ENCODE peak calls at places on chromosome 18, in eight cellular contexts. One of them, this sample, is unnamed.

GRCh38 chr18:48136544-48137353 is 206.3 kb upstream of the SMAD2 start:
- DNase-seq in spleen: peak; percentile 70
- DNase-seq in tibial nerve: no peak
- DNase-seq in CD4-positive, alpha-beta T cell: no peak
- DNase-seq in prostate gland: peak; percentile 40
- DNase-seq in left ventricle myocardium inferior: no peak
- DNase-seq in body of pancreas: peak; percentile 39
- DNase-seq in SJSA1: no peak
- DNase-seq in this sample: no peak

GRCh38 chr18:22428672-22429071 is 11.0 kb upstream of the CTAGE1 start:
- DNase-seq in tibial nerve: no peak
- DNase-seq in SJSA1: no peak
- DNase-seq in spleen: no peak
- DNase-seq in body of pancreas: no peak
- DNase-seq in left ventricle myocardium inferior: no peak
- DNase-seq in prostate gland: no peak
- DNase-seq in CD4-positive, alpha-beta T cell: no peak
- DNase-seq in this sample: no peak

GRCh38 chr18:54726143-54726542 is 102.1 kb upstream of the RAB27B start:
- DNase-seq in left ventricle myocardium inferior: no peak
- DNase-seq in CD4-positive, alpha-beta T cell: no peak
- DNase-seq in SJSA1: no peak
- DNase-seq in tibial nerve: no peak
- DNase-seq in body of pancreas: no peak
- DNase-seq in prostate gland: no peak
- DNase-seq in spleen: no peak
- DNase-seq in this sample: no peak

GRCh38 chr18:54532222-54532621 is 58.8 kb upstream of the DYNAP start:
- DNase-seq in left ventricle myocardium inferior: no peak
- DNase-seq in CD4-positive, alpha-beta T cell: no peak
- DNase-seq in tibial nerve: no peak
- DNase-seq in prostate gland: no peak
- DNase-seq in SJSA1: no peak
- DNase-seq in spleen: no peak
- DNase-seq in body of pancreas: no peak
- DNase-seq in this sample: no peak

GRCh38 chr18:72460210-72460680 is 83.9 kb downstream of the CBLN2 start:
- DNase-seq in tibial nerve: no peak
- DNase-seq in prostate gland: no peak
- DNase-seq in CD4-positive, alpha-beta T cell: no peak
- DNase-seq in spleen: no peak
- DNase-seq in body of pancreas: no peak
- DNase-seq in left ventricle myocardium inferior: no peak
- DNase-seq in SJSA1: no peak
- DNase-seq in this sample: no peak

GRCh38 chr18:68440433-68440832 is 274.5 kb downstream of the TMX3 start:
- DNase-seq in left ventricle myocardium inferior: no peak
- DNase-seq in CD4-positive, alpha-beta T cell: no peak
- DNase-seq in tibial nerve: no peak
- DNase-seq in prostate gland: no peak
- DNase-seq in SJSA1: no peak
- DNase-seq in spleen: no peak
- DNase-seq in body of pancreas: peak; percentile 5
- DNase-seq in this sample: no peak

GRCh38 chr18:68623342-68623741 is 91.6 kb downstream of the TMX3 start:
- DNase-seq in tibial nerve: no peak
- DNase-seq in prostate gland: peak; percentile 22
- DNase-seq in body of pancreas: peak; percentile 38
- DNase-seq in SJSA1: no peak
- DNase-seq in left ventricle myocardium inferior: no peak
- DNase-seq in CD4-positive, alpha-beta T cell: no peak
- DNase-seq in spleen: no peak
- DNase-seq in this sample: peak; percentile 13

GRCh38 chr18:9825571-9826073 is 60.2 kb upstream of the TXNDC2 start:
- DNase-seq in prostate gland: peak; percentile 71
- DNase-seq in left ventricle myocardium inferior: no peak
- DNase-seq in spleen: no peak
- DNase-seq in tibial nerve: no peak
- DNase-seq in body of pancreas: peak; percentile 79
- DNase-seq in SJSA1: peak; percentile 67
- DNase-seq in CD4-positive, alpha-beta T cell: no peak
- DNase-seq in this sample: no peak

GRCh38 chr18:5895886-5896740 is 791 bp upstream of the TMEM200C start:
- DNase-seq in CD4-positive, alpha-beta T cell: no peak
- DNase-seq in prostate gland: no peak
- DNase-seq in body of pancreas: peak; percentile 5
- DNase-seq in left ventricle myocardium inferior: peak; percentile 18
- DNase-seq in SJSA1: peak; percentile 74
- DNase-seq in tibial nerve: no peak
- DNase-seq in spleen: peak; percentile 75
- DNase-seq in this sample: no peak

GRCh38 chr18:28147674-28148171 is 29.2 kb downstream of the CDH2 start:
- DNase-seq in body of pancreas: no peak
- DNase-seq in left ventricle myocardium inferior: no peak
- DNase-seq in spleen: no peak
- DNase-seq in prostate gland: no peak
- DNase-seq in CD4-positive, alpha-beta T cell: no peak
- DNase-seq in SJSA1: no peak
- DNase-seq in tibial nerve: no peak
- DNase-seq in this sample: no peak

GRCh38 chr18:48037481-48038271 is 107.2 kb upstream of the SMAD2 start:
- DNase-seq in SJSA1: no peak
- DNase-seq in tibial nerve: no peak
- DNase-seq in CD4-positive, alpha-beta T cell: no peak
- DNase-seq in body of pancreas: peak; percentile 43
- DNase-seq in left ventricle myocardium inferior: peak; percentile 42
- DNase-seq in spleen: peak; percentile 76
- DNase-seq in prostate gland: no peak
- DNase-seq in this sample: no peak

GRCh38 chr18:23784811-23785245 is 95.6 kb downstream of the LAMA3 start:
- DNase-seq in tibial nerve: no peak
- DNase-seq in CD4-positive, alpha-beta T cell: no peak
- DNase-seq in left ventricle myocardium inferior: no peak
- DNase-seq in prostate gland: no peak
- DNase-seq in SJSA1: no peak
- DNase-seq in body of pancreas: no peak
- DNase-seq in spleen: no peak
- DNase-seq in this sample: no peak

GRCh38 chr18:74623047-74623816 is 25.6 kb downstream of the ZNF407 start:
- DNase-seq in tibial nerve: no peak
- DNase-seq in prostate gland: no peak
- DNase-seq in spleen: no peak
- DNase-seq in body of pancreas: no peak
- DNase-seq in SJSA1: no peak
- DNase-seq in CD4-positive, alpha-beta T cell: peak; percentile 39
- DNase-seq in left ventricle myocardium inferior: no peak
- DNase-seq in this sample: no peak

GRCh38 chr18:54296017-54296416 is 26.7 kb downstream of the POLI start:
- DNase-seq in tibial nerve: no peak
- DNase-seq in CD4-positive, alpha-beta T cell: no peak
- DNase-seq in SJSA1: no peak
- DNase-seq in body of pancreas: no peak
- DNase-seq in prostate gland: no peak
- DNase-seq in spleen: no peak
- DNase-seq in left ventricle myocardium inferior: no peak
- DNase-seq in this sample: no peak

GRCh38 chr18:1094408-1094807 is 189.7 kb downstream of the ADCYAP1 start:
- DNase-seq in prostate gland: no peak
- DNase-seq in spleen: no peak
- DNase-seq in tibial nerve: no peak
- DNase-seq in body of pancreas: no peak
- DNase-seq in CD4-positive, alpha-beta T cell: no peak
- DNase-seq in left ventricle myocardium inferior: no peak
- DNase-seq in SJSA1: no peak
- DNase-seq in this sample: no peak

GRCh38 chr18:22346342-22346967 is 71.3 kb downstream of the CTAGE1 start:
- DNase-seq in body of pancreas: peak; percentile 64
- DNase-seq in prostate gland: peak; percentile 28
- DNase-seq in SJSA1: no peak
- DNase-seq in CD4-positive, alpha-beta T cell: no peak
- DNase-seq in tibial nerve: no peak
- DNase-seq in spleen: no peak
- DNase-seq in left ventricle myocardium inferior: peak; percentile 63
- DNase-seq in this sample: no peak

GRCh38 chr18:56770097-56770496 is 118.9 kb downstream of the WDR7 start:
- DNase-seq in spleen: no peak
- DNase-seq in CD4-positive, alpha-beta T cell: no peak
- DNase-seq in SJSA1: no peak
- DNase-seq in tibial nerve: no peak
- DNase-seq in left ventricle myocardium inferior: no peak
- DNase-seq in prostate gland: no peak
- DNase-seq in body of pancreas: no peak
- DNase-seq in this sample: no peak

GRCh38 chr18:8397034-8397433 is 212.2 kb upstream of the RAB12 start:
- DNase-seq in prostate gland: no peak
- DNase-seq in SJSA1: no peak
- DNase-seq in body of pancreas: no peak
- DNase-seq in tibial nerve: no peak
- DNase-seq in left ventricle myocardium inferior: no peak
- DNase-seq in CD4-positive, alpha-beta T cell: no peak
- DNase-seq in spleen: no peak
- DNase-seq in this sample: no peak

GRCh38 chr18:61595615-61596014 is 262.4 kb downstream of the CDH20 start:
- DNase-seq in CD4-positive, alpha-beta T cell: no peak
- DNase-seq in SJSA1: no peak
- DNase-seq in left ventricle myocardium inferior: no peak
- DNase-seq in tibial nerve: no peak
- DNase-seq in prostate gland: no peak
- DNase-seq in spleen: no peak
- DNase-seq in body of pancreas: no peak
- DNase-seq in this sample: no peak

GRCh38 chr18:60982958-60983357 is 350.3 kb upstream of the CDH20 start:
- DNase-seq in prostate gland: no peak
- DNase-seq in tibial nerve: no peak
- DNase-seq in spleen: no peak
- DNase-seq in SJSA1: no peak
- DNase-seq in CD4-positive, alpha-beta T cell: no peak
- DNase-seq in body of pancreas: no peak
- DNase-seq in left ventricle myocardium inferior: no peak
- DNase-seq in this sample: no peak

GRCh38 chr18:9404565-9405060 is 70.0 kb downstream of the TWSG1 start:
- DNase-seq in body of pancreas: no peak
- DNase-seq in prostate gland: no peak
- DNase-seq in SJSA1: no peak
- DNase-seq in tibial nerve: no peak
- DNase-seq in CD4-positive, alpha-beta T cell: no peak
- DNase-seq in left ventricle myocardium inferior: no peak
- DNase-seq in spleen: peak; percentile 84
- DNase-seq in this sample: no peak

GRCh38 chr18:75923169-75923568 is 495.7 kb upstream of the SMIM21 start:
- DNase-seq in prostate gland: peak; percentile 87
- DNase-seq in left ventricle myocardium inferior: peak; percentile 75
- DNase-seq in body of pancreas: peak; percentile 89
- DNase-seq in spleen: no peak
- DNase-seq in CD4-positive, alpha-beta T cell: no peak
- DNase-seq in SJSA1: peak; percentile 50
- DNase-seq in tibial nerve: peak; percentile 20
- DNase-seq in this sample: no peak

GRCh38 chr18:78717766-78718150 is 261.9 kb upstream of the SALL3 start:
- DNase-seq in tibial nerve: no peak
- DNase-seq in body of pancreas: no peak
- DNase-seq in SJSA1: no peak
- DNase-seq in prostate gland: no peak
- DNase-seq in CD4-positive, alpha-beta T cell: no peak
- DNase-seq in spleen: peak; percentile 41
- DNase-seq in left ventricle myocardium inferior: no peak
- DNase-seq in this sample: no peak

GRCh38 chr18:68662779-68663178 is 52.1 kb downstream of the TMX3 start:
- DNase-seq in left ventricle myocardium inferior: no peak
- DNase-seq in CD4-positive, alpha-beta T cell: no peak
- DNase-seq in prostate gland: no peak
- DNase-seq in SJSA1: no peak
- DNase-seq in tibial nerve: no peak
- DNase-seq in spleen: no peak
- DNase-seq in body of pancreas: no peak
- DNase-seq in this sample: no peak

GRCh38 chr18:79573921-79574491 is 105.6 kb upstream of the CTDP1 start:
- DNase-seq in left ventricle myocardium inferior: no peak
- DNase-seq in prostate gland: no peak
- DNase-seq in spleen: peak; percentile 60
- DNase-seq in SJSA1: peak; percentile 37
- DNase-seq in CD4-positive, alpha-beta T cell: no peak
- DNase-seq in body of pancreas: no peak
- DNase-seq in tibial nerve: peak; percentile 5
- DNase-seq in this sample: no peak

GRCh38 chr18:923144-923543 is 18.5 kb downstream of the ADCYAP1 start:
- DNase-seq in tibial nerve: no peak
- DNase-seq in CD4-positive, alpha-beta T cell: no peak
- DNase-seq in spleen: no peak
- DNase-seq in prostate gland: no peak
- DNase-seq in SJSA1: no peak
- DNase-seq in left ventricle myocardium inferior: no peak
- DNase-seq in body of pancreas: peak; percentile 17
- DNase-seq in this sample: no peak

GRCh38 chr18:7415081-7415894 is 151.8 kb upstream of the PTPRM start:
- DNase-seq in SJSA1: no peak
- DNase-seq in tibial nerve: no peak
- DNase-seq in left ventricle myocardium inferior: no peak
- DNase-seq in prostate gland: no peak
- DNase-seq in spleen: no peak
- DNase-seq in CD4-positive, alpha-beta T cell: no peak
- DNase-seq in body of pancreas: peak; percentile 20
- DNase-seq in this sample: no peak

GRCh38 chr18:50928551-50928950 is 39.3 kb upstream of the ELAC1 start:
- DNase-seq in spleen: no peak
- DNase-seq in tibial nerve: no peak
- DNase-seq in CD4-positive, alpha-beta T cell: no peak
- DNase-seq in SJSA1: no peak
- DNase-seq in prostate gland: no peak
- DNase-seq in left ventricle myocardium inferior: no peak
- DNase-seq in body of pancreas: no peak
- DNase-seq in this sample: no peak
- H3K27ac ChIP-seq in spleen: no peak overlapping the region
- H3K27ac ChIP-seq in tibial nerve: no peak overlapping the region
- H3K27ac ChIP-seq in CD4-positive, alpha-beta T cell: no peak overlapping the region
- H3K27ac ChIP-seq in SJSA1: no peak overlapping the region
- H3K27ac ChIP-seq in prostate gland: no peak overlapping the region
- H3K27ac ChIP-seq in left ventricle myocardium inferior: no peak overlapping the region
- H3K27ac ChIP-seq in body of pancreas: no peak overlapping the region
- H3K27ac ChIP-seq in this sample: no peak overlapping the region

GRCh38 chr18:62974388-62974787 is 259.0 kb downstream of the PHLPP1 start:
- DNase-seq in prostate gland: no peak
- DNase-seq in body of pancreas: no peak
- DNase-seq in left ventricle myocardium inferior: no peak
- DNase-seq in CD4-positive, alpha-beta T cell: no peak
- DNase-seq in tibial nerve: no peak
- DNase-seq in SJSA1: no peak
- DNase-seq in spleen: no peak
- DNase-seq in this sample: no peak
- H3K27ac ChIP-seq in prostate gland: no peak overlapping the region
- H3K27ac ChIP-seq in body of pancreas: no peak overlapping the region
- H3K27ac ChIP-seq in left ventricle myocardium inferior: no peak overlapping the region
- H3K27ac ChIP-seq in CD4-positive, alpha-beta T cell: no peak overlapping the region
- H3K27ac ChIP-seq in tibial nerve: no peak overlapping the region
- H3K27ac ChIP-seq in SJSA1: no peak overlapping the region
- H3K27ac ChIP-seq in spleen: no peak overlapping the region
- H3K27ac ChIP-seq in this sample: peak overlapping the region; percentile 90

GRCh38 chr18:58541789-58542425 is 87.0 kb downstream of the ALPK2 start:
- DNase-seq in prostate gland: no peak
- DNase-seq in spleen: no peak
- DNase-seq in body of pancreas: peak; percentile 38
- DNase-seq in SJSA1: peak; percentile 87
- DNase-seq in left ventricle myocardium inferior: no peak
- DNase-seq in tibial nerve: no peak
- DNase-seq in CD4-positive, alpha-beta T cell: no peak
- DNase-seq in this sample: no peak
- H3K27ac ChIP-seq in prostate gland: no peak overlapping the region
- H3K27ac ChIP-seq in spleen: no peak overlapping the region
- H3K27ac ChIP-seq in body of pancreas: peak overlapping the region; percentile 34
- H3K27ac ChIP-seq in SJSA1: peak overlapping the region; percentile 90
- H3K27ac ChIP-seq in left ventricle myocardium inferior: peak overlapping the region; percentile 76
- H3K27ac ChIP-seq in tibial nerve: no peak overlapping the region
- H3K27ac ChIP-seq in CD4-positive, alpha-beta T cell: no peak overlapping the region
- H3K27ac ChIP-seq in this sample: no peak overlapping the region

GRCh38 chr18:2991241-2991640 is 21.7 kb downstream of the LPIN2 start:
- DNase-seq in tibial nerve: no peak
- DNase-seq in left ventricle myocardium inferior: no peak
- DNase-seq in body of pancreas: no peak
- DNase-seq in prostate gland: no peak
- DNase-seq in CD4-positive, alpha-beta T cell: no peak
- DNase-seq in spleen: no peak
- DNase-seq in SJSA1: no peak
- DNase-seq in this sample: no peak
- H3K27ac ChIP-seq in tibial nerve: no peak overlapping the region
- H3K27ac ChIP-seq in left ventricle myocardium inferior: no peak overlapping the region
- H3K27ac ChIP-seq in body of pancreas: no peak overlapping the region
- H3K27ac ChIP-seq in prostate gland: no peak overlapping the region
- H3K27ac ChIP-seq in CD4-positive, alpha-beta T cell: no peak overlapping the region
- H3K27ac ChIP-seq in spleen: no peak overlapping the region
- H3K27ac ChIP-seq in SJSA1: no peak overlapping the region
- H3K27ac ChIP-seq in this sample: no peak overlapping the region